ENCODE peak calls at places on chromosomes 2 and 18, in four cellular contexts. R is sigmoid colon, B is HL-60, J is H1. S is an unnamed sample.

GRCh38 chr2:182006606-182007005 is 21.0 kb downstream of the PPP1R1C start:
- DNase-seq in R (no peak), B (no peak), J (no peak), S (no peak)

GRCh38 chr2:20611077-20611843 is 39.6 kb downstream of the HS1BP3 start:
- DNase-seq in R (peak), B (no peak), J (no peak), S (peak)

GRCh38 chr2:172551266-172551665 is 4.6 kb upstream of the PDK1 start:
- DNase-seq in R (no peak), B (no peak), J (no peak), S (no peak)

GRCh38 chr2:102258386-102259074 is 52.8 kb upstream of the IL1RL1 start:
- DNase-seq in R (no peak), B (peak), J (no peak), S (no peak)

GRCh38 chr2:158845444-158845843 is 50.3 kb downstream of the DAPL1 start:
- DNase-seq in R (no peak), B (no peak), J (no peak), S (no peak)

GRCh38 chr18:48801728-48802542 is 148.8 kb downstream of the SMAD7 start:
- DNase-seq in R (peak), B (no peak), J (peak), S (no peak)

GRCh38 chr2:44053052-44053451 is 57.3 kb upstream of the LRPPRC start:
- DNase-seq in R (no peak), B (no peak), J (no peak), S (no peak)

GRCh38 chr2:113962692-113963480 is 73.0 kb downstream of the ACTR3 start:
- DNase-seq in R (no peak), B (no peak), J (no peak), S (no peak)

GRCh38 chr2:234029150-234029733 is 21.3 kb upstream of the SPP2 start:
- DNase-seq in R (no peak), B (no peak), J (no peak), S (no peak)

GRCh38 chr18:29652797-29653196 is 1389.7 kb downstream of the DSC3 start:
- DNase-seq in R (no peak), B (no peak), J (no peak), S (no peak)

GRCh38 chr2:223465793-223466192 is 136.4 kb downstream of the SCG2 start:
- DNase-seq in R (peak), B (peak), J (no peak), S (peak)

GRCh38 chr2:40103590-40103989 is 324.5 kb upstream of the THUMPD2 start:
- DNase-seq in R (no peak), B (no peak), J (no peak), S (no peak)

GRCh38 chr18:33746261-33746660 is 168.2 kb downstream of the ASXL3 start:
- DNase-seq in R (no peak), B (no peak), J (no peak), S (no peak)

DNA sequence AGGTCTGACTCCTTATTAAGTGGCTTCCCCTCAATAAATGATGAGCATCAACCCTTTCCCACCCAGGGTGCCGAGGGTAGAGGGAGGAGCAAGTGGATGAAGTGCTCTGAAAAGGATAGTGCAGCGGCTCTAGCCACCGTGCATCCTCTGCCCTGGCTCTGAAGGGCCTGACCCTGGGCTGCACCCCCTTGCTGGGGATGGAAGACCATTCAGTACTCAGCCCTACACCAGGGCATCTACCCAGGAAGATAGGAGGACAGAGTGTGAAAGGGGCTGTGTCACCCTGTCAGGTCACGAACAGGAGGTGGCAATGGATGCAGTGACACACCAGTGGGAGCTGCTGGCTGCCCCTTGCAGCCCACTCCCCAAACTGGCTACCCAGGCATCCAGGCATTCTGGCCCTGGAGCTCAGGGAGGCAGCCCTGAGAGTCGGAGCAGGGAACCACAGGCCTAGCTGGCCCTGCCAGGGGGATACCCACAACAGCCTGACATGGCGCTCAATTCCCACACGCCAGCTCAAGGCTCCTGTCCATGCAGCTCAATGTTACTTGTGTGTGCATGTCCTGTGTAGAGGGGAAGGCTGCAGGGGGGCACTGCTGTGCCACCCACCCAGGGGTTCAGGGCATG is 7.6 kb downstream of the ACTR1B start:
- DNase-seq in R (no peak), B (no peak), J (peak), S (no peak)
- TF ChIP-seq POLR2AphosphoS5 in R (no peak), B (no peak), J (peak), S (no peak)

DNA sequence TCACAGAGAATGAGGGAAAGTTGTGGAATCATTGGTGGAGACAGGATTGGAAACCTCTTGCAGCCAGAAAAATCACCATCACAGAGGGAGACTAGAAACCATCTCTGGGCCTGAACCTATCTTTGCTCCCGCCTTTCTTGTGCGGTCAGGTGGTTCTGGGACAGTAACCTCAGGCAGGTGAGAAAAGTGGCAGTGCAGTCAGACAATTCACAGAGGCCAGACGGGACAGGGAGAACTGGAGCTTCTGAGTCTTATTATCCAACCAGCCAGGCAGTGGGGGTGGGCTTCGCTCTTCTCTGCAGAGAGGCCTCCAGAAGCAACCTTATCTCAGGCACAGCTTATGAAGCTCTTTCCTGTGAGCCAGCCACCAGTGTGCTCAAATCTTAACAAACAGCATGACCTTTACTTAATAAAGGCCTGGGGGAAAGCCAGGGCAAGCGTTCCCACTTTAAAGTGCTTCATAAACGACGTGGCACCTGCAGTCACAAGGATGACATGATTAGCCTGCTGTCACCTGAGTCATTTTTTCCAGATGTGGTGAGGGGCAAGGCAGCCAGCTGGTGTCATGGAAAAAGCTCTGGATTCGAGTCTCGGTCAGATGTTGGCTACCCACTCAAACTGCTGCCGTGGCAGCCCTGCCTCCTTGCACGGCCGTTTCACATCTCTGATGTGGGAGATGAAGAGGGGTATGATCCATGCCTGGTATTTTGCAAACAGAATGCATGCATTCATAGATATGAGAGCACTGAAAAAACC is 109.7 kb downstream of the B3GNT2 start:
- DNase-seq in R (no peak), B (no peak), J (no peak), S (no peak)
- TF ChIP-seq POLR2AphosphoS5 in R (no peak), B (no peak), J (no peak), S (no peak)

GRCh38 chr2:236656721-236657120 is 87.1 kb downstream of the ACKR3 start:
- DNase-seq in R (no peak), B (no peak), J (peak), S (peak)

GRCh38 chr2:236657215-236657614 is 87.6 kb downstream of the ACKR3 start:
- DNase-seq in R (no peak), B (no peak), J (peak), S (no peak)

GRCh38 chr2:236653863-236654262 is 84.2 kb downstream of the ACKR3 start:
- DNase-seq in R (no peak), B (no peak), J (no peak), S (no peak)

GRCh38 chr2:236656166-236656565 is 86.5 kb downstream of the ACKR3 start:
- DNase-seq in R (no peak), B (no peak), J (peak), S (peak)

DNA sequence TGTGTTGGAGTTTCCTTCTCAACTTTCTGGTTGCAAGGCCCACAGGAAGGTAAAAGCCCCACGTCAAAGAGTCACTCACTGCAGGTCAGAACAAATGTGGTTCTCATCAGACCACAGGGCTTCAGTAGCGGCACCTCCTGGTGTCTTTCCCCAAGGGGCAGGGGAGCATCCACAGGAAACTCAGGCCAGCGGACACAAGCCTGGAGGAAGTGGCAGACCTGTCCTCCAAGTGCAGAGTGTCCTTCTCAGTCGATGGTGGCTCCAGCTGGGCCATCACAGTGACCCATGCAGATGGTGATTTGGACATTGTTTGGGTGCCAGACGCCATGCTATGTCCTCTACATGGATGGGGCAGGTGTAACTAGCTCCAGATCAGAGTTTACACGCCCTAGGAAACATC is 84.9 kb downstream of the ACKR3 start:
- DNase-seq in R (no peak), B (no peak), J (no peak), S (peak)
- TF ChIP-seq POLR2AphosphoS5 in R (no peak), B (no peak), J (no peak), S (no peak)

GRCh38 chr2:241018051-241018891 is 19.9 kb downstream of the SNED1 start:
- DNase-seq in R (peak), B (no peak), J (peak), S (no peak)

GRCh38 chr2:241020629-241021190 is 22.3 kb downstream of the SNED1 start:
- DNase-seq in R (peak), B (no peak), J (no peak), S (no peak)

GRCh38 chr2:241017228-241017940 is 19.0 kb downstream of the SNED1 start:
- DNase-seq in R (peak), B (no peak), J (no peak), S (no peak)

GRCh38 chr2:241020201-241020600 is 21.8 kb downstream of the SNED1 start:
- DNase-seq in R (peak), B (no peak), J (no peak), S (no peak)

DNA sequence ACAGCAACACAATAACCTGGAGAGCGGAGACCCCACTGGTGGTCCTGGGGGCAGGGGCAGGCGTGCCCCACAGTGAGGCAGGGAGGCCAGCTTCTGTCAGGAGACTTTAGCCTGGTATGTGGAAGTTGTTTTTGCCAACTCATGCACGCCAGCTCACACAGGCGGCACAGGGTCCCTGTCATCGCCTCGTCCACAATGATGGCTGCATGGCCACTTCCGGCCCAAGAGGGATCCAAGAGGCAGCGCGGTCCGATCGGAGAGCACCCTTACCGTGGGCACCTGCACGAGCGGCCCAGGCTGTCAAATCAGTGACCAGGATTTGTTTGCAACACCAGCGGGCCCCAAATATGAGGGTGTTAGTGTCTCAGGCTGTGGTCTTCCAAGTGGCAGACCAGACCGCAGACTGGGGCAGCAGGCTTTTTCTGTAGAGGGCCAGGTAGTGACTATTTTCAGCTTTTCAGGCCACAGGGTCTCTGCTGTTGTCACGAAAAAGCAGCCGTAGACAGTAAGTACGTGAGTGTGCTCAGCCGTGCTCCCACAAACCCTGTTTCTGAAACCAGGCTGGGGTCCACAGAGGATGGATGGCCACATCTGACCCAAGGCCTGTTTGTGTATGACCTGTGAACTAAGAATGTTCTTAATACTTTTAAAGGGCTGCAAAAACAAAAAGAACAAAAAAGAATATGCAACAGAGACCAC is 21.2 kb downstream of the SNED1 start:
- DNase-seq in R (peak), B (no peak), J (no peak), S (no peak)
- TF ChIP-seq POLR2AphosphoS5 in R (no peak), B (no peak), J (no peak), S (no peak)

GRCh38 chr18:35854095-35854494 is 118.4 kb upstream of the RMP24 start:
- DNase-seq in R (no peak), B (no peak), J (no peak), S (peak)
- TF ChIP-seq POLR2AphosphoS5 in R (no peak), B (no peak), J (no peak), S (no peak)